ENCODE peak calls at places on chromosomes 11 and 22, in nine cellular contexts. One of them, this sample, is unnamed.

GRCh38 chr11:106233191-106233590 is 155.7 kb downstream of the AASDHPPT start:
- DNase-seq in transverse colon: no peak
- DNase-seq in IMR-90: no peak
- DNase-seq in osteoblast: no peak
- DNase-seq in tibial artery: no peak
- DNase-seq in A549: no peak
- DNase-seq in cardiac fibroblast: no peak
- DNase-seq in lower leg skin: no peak
- DNase-seq in breast epithelium: no peak
- DNase-seq in this sample: no peak

GRCh38 chr11:61609970-61610347 is 29.1 kb upstream of the SYT7 start:
- DNase-seq in A549: no peak
- DNase-seq in lower leg skin: no peak
- DNase-seq in osteoblast: peak; percentile 78
- DNase-seq in cardiac fibroblast: no peak
- DNase-seq in IMR-90: no peak
- DNase-seq in tibial artery: no peak
- DNase-seq in breast epithelium: peak; percentile 63
- DNase-seq in transverse colon: no peak
- DNase-seq in this sample: no peak

GRCh38 chr11:88175004-88175706 is at the start of gene RAB38:
- DNase-seq in lower leg skin: peak; percentile 26
- DNase-seq in IMR-90: peak; percentile 21
- DNase-seq in tibial artery: peak; percentile 25
- DNase-seq in A549: no peak
- DNase-seq in transverse colon: peak; percentile 58
- DNase-seq in cardiac fibroblast: no peak
- DNase-seq in breast epithelium: peak; percentile 53
- DNase-seq in osteoblast: peak; percentile 52
- DNase-seq in this sample: peak; percentile 23

GRCh38 chr22:42747701-42748513 is 27.2 kb upstream of the A4GALT start:
- DNase-seq in IMR-90: peak; percentile 76
- DNase-seq in lower leg skin: no peak
- DNase-seq in cardiac fibroblast: peak; percentile 86
- DNase-seq in tibial artery: no peak
- DNase-seq in osteoblast: peak; percentile 92
- DNase-seq in breast epithelium: no peak
- DNase-seq in A549: no peak
- DNase-seq in transverse colon: no peak
- DNase-seq in this sample: no peak

GRCh38 chr11:73085189-73085875 is 56.8 kb downstream of the FCHSD2 start:
- DNase-seq in cardiac fibroblast: peak; percentile 81
- DNase-seq in lower leg skin: no peak
- DNase-seq in osteoblast: peak; percentile 11
- DNase-seq in A549: no peak
- DNase-seq in breast epithelium: no peak
- DNase-seq in tibial artery: no peak
- DNase-seq in transverse colon: no peak
- DNase-seq in IMR-90: peak; percentile 63
- DNase-seq in this sample: no peak

GRCh38 chr11:36564376-36565032 is 3.3 kb upstream of the RAG1 start:
- DNase-seq in tibial artery: peak; percentile 43
- DNase-seq in lower leg skin: peak; percentile 24
- DNase-seq in breast epithelium: no peak
- DNase-seq in A549: peak; percentile 15
- DNase-seq in osteoblast: peak; percentile 88
- DNase-seq in IMR-90: peak; percentile 61
- DNase-seq in cardiac fibroblast: peak; percentile 76
- DNase-seq in transverse colon: peak; percentile 47
- DNase-seq in this sample: no peak

GRCh38 chr11:61131586-61131985 is 29.3 kb downstream of the CD5 start:
- DNase-seq in tibial artery: no peak
- DNase-seq in osteoblast: no peak
- DNase-seq in cardiac fibroblast: no peak
- DNase-seq in breast epithelium: no peak
- DNase-seq in A549: no peak
- DNase-seq in IMR-90: no peak
- DNase-seq in transverse colon: no peak
- DNase-seq in lower leg skin: no peak
- DNase-seq in this sample: no peak

GRCh38 chr11:8055111-8055835 is 25.7 kb upstream of the TUB start:
- DNase-seq in IMR-90: no peak
- DNase-seq in tibial artery: peak; percentile 14
- DNase-seq in cardiac fibroblast: no peak
- DNase-seq in A549: no peak
- DNase-seq in osteoblast: no peak
- DNase-seq in transverse colon: no peak
- DNase-seq in breast epithelium: no peak
- DNase-seq in lower leg skin: no peak
- DNase-seq in this sample: no peak

GRCh38 chr22:38034278-38034882 is 22.8 kb upstream of the PICK1 start:
- DNase-seq in A549: peak; percentile 85
- DNase-seq in breast epithelium: peak; percentile 74
- DNase-seq in transverse colon: peak; percentile 45
- DNase-seq in tibial artery: peak; percentile 56
- DNase-seq in osteoblast: peak; percentile 100
- DNase-seq in lower leg skin: no peak
- DNase-seq in IMR-90: peak; percentile 91
- DNase-seq in cardiac fibroblast: peak; percentile 95
- DNase-seq in this sample: no peak

GRCh38 chr11:14418801-14419417 is 59.9 kb upstream of the RRAS2 start:
- DNase-seq in breast epithelium: no peak
- DNase-seq in IMR-90: peak; percentile 25
- DNase-seq in osteoblast: no peak
- DNase-seq in lower leg skin: no peak
- DNase-seq in A549: peak; percentile 67
- DNase-seq in cardiac fibroblast: peak; percentile 55
- DNase-seq in transverse colon: no peak
- DNase-seq in tibial artery: no peak
- DNase-seq in this sample: no peak

GRCh38 chr11:199004-199581 is 6.2 kb downstream of the SCGB1C1 start:
- DNase-seq in osteoblast: peak; percentile 84
- DNase-seq in breast epithelium: no peak
- DNase-seq in lower leg skin: no peak
- DNase-seq in transverse colon: peak; percentile 6
- DNase-seq in cardiac fibroblast: no peak
- DNase-seq in tibial artery: peak; percentile 18
- DNase-seq in IMR-90: no peak
- DNase-seq in A549: no peak
- DNase-seq in this sample: no peak

GRCh38 chr11:44246726-44247125 is 63.2 kb downstream of the ALX4 start:
- DNase-seq in breast epithelium: no peak
- DNase-seq in tibial artery: no peak
- DNase-seq in IMR-90: no peak
- DNase-seq in A549: no peak
- DNase-seq in osteoblast: no peak
- DNase-seq in lower leg skin: no peak
- DNase-seq in transverse colon: no peak
- DNase-seq in cardiac fibroblast: peak; percentile 56
- DNase-seq in this sample: no peak

GRCh38 chr11:126442523-126442922 is 87.0 kb downstream of the ST3GAL4 start:
- DNase-seq in breast epithelium: no peak
- DNase-seq in IMR-90: no peak
- DNase-seq in osteoblast: no peak
- DNase-seq in A549: no peak
- DNase-seq in transverse colon: no peak
- DNase-seq in tibial artery: no peak
- DNase-seq in lower leg skin: no peak
- DNase-seq in cardiac fibroblast: no peak
- DNase-seq in this sample: no peak

GRCh38 chr11:23856654-23857053 is 640.2 kb upstream of the LUZP2 start:
- DNase-seq in transverse colon: no peak
- DNase-seq in lower leg skin: no peak
- DNase-seq in osteoblast: no peak
- DNase-seq in breast epithelium: no peak
- DNase-seq in A549: no peak
- DNase-seq in tibial artery: no peak
- DNase-seq in cardiac fibroblast: peak; percentile 78
- DNase-seq in IMR-90: peak; percentile 67
- DNase-seq in this sample: no peak

GRCh38 chr22:22397292-22397870 is 111.2 kb downstream of the ZNF280B start:
- DNase-seq in transverse colon: no peak
- DNase-seq in osteoblast: peak; percentile 75
- DNase-seq in tibial artery: peak; percentile 46
- DNase-seq in A549: peak; percentile 37
- DNase-seq in breast epithelium: peak; percentile 69
- DNase-seq in lower leg skin: no peak
- DNase-seq in IMR-90: no peak
- DNase-seq in cardiac fibroblast: peak; percentile 56
- DNase-seq in this sample: no peak
- TF ChIP-seq CTCF in transverse colon: no peak
- TF ChIP-seq CTCF in osteoblast: peak; percentile 23
- TF ChIP-seq CTCF in tibial artery: no peak
- TF ChIP-seq CTCF in A549: peak; percentile 9
- TF ChIP-seq CTCF in breast epithelium: no peak
- TF ChIP-seq CTCF in lower leg skin: no peak
- TF ChIP-seq CTCF in IMR-90: no peak
- TF ChIP-seq CTCF in cardiac fibroblast: no peak
- TF ChIP-seq CTCF in this sample: no peak

DNA sequence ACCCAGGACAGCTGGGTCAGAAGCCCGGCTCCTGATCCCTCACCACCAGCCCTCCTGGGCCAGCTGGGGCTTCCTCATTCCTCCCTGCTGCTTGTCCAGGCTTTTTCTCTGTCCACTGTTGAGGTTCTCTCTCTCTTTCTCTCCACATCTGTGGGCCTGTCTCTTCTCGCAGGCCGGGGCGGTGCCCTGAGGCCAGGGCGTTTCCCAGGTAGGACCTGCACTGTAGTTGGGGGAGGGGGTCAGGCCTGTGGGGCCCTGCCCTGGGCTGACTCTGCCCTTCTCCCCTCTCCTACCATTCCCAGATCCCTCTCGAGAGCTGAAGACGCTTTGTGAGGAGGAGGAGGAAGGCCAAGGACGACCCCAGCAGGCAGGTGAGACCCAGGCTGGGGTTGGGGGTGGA is 4.9 kb downstream of the EHBP1L1 start:
- DNase-seq in breast epithelium: no peak
- DNase-seq in cardiac fibroblast: no peak
- DNase-seq in A549: no peak
- DNase-seq in lower leg skin: no peak
- DNase-seq in transverse colon: no peak
- DNase-seq in IMR-90: no peak
- DNase-seq in osteoblast: no peak
- DNase-seq in tibial artery: no peak
- DNase-seq in this sample: no peak
- TF ChIP-seq CTCF in breast epithelium: no peak
- TF ChIP-seq CTCF in cardiac fibroblast: no peak
- TF ChIP-seq CTCF in A549: no peak
- TF ChIP-seq CTCF in lower leg skin: no peak
- TF ChIP-seq CTCF in transverse colon: no peak
- TF ChIP-seq CTCF in IMR-90: no peak
- TF ChIP-seq CTCF in osteoblast: no peak
- TF ChIP-seq CTCF in tibial artery: no peak
- TF ChIP-seq CTCF in this sample: no peak

GRCh38 chr22:20990184-20991180 is 8.4 kb downstream of the LZTR1 start:
- DNase-seq in transverse colon: no peak
- DNase-seq in tibial artery: no peak
- DNase-seq in breast epithelium: no peak
- DNase-seq in cardiac fibroblast: no peak
- DNase-seq in IMR-90: no peak
- DNase-seq in lower leg skin: no peak
- DNase-seq in A549: no peak
- DNase-seq in osteoblast: peak; percentile 58
- DNase-seq in this sample: no peak
- TF ChIP-seq CTCF in transverse colon: no peak
- TF ChIP-seq CTCF in tibial artery: no peak
- TF ChIP-seq CTCF in breast epithelium: no peak
- TF ChIP-seq CTCF in cardiac fibroblast: no peak
- TF ChIP-seq CTCF in IMR-90: no peak
- TF ChIP-seq CTCF in lower leg skin: no peak
- TF ChIP-seq CTCF in A549: no peak
- TF ChIP-seq CTCF in osteoblast: no peak
- TF ChIP-seq CTCF in this sample: no peak

DNA sequence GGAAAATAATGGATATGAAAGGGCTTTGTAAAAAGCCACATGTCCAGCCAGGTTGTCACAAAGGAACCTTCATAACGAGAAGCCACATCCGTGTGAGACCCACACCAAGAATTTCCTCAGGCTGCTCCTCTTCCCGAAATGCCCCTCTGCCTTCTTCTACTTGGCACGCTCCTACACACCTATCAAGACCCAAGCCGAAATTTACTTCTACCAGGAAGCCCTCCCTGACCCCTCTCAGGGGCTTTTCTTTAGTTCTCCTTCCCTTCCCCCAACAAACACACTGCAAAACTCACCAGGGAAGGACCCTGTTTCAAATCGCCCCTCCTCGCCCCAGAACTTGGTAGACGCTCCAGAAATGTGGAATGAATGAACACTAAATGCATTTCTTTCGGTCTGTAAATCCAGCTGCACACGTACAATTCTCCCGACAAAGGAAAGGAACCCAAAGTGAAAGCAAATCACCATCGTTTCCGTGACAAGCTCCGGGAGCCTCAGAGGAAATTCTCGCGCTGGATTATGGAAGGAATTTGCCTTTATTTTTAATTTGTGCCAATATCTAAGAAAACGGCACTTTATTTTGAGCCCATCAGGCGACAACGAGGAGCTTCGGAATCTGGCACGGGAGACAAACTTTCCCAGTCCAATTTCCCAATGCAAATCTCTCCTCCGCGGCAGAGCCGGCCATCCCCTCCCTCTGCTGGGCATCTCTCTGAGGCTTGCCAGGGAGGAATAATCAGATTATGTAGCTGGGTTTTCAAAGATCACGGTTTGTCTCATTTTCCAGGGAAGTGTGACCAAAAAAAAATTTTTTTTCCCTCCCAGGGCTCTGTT is 13.2 kb upstream of the SHISAL1 start:
- DNase-seq in tibial artery: no peak
- DNase-seq in IMR-90: peak; percentile 64
- DNase-seq in A549: no peak
- DNase-seq in osteoblast: peak; percentile 94
- DNase-seq in transverse colon: no peak
- DNase-seq in cardiac fibroblast: peak; percentile 56
- DNase-seq in breast epithelium: no peak
- DNase-seq in lower leg skin: no peak
- DNase-seq in this sample: no peak
- TF ChIP-seq CTCF in tibial artery: peak; percentile 26
- TF ChIP-seq CTCF in IMR-90: peak; percentile 37
- TF ChIP-seq CTCF in A549: no peak
- TF ChIP-seq CTCF in osteoblast: peak; percentile 47
- TF ChIP-seq CTCF in transverse colon: peak; percentile 34
- TF ChIP-seq CTCF in cardiac fibroblast: peak; percentile 50
- TF ChIP-seq CTCF in breast epithelium: no peak
- TF ChIP-seq CTCF in lower leg skin: no peak
- TF ChIP-seq CTCF in this sample: no peak

GRCh38 chr11:120773501-120774031 is 250.3 kb upstream of the TBCEL start:
- DNase-seq in osteoblast: no peak
- DNase-seq in lower leg skin: no peak
- DNase-seq in A549: no peak
- DNase-seq in IMR-90: no peak
- DNase-seq in breast epithelium: no peak
- DNase-seq in transverse colon: no peak
- DNase-seq in cardiac fibroblast: peak; percentile 63
- DNase-seq in tibial artery: no peak
- DNase-seq in this sample: no peak
- TF ChIP-seq CTCF in osteoblast: no peak
- TF ChIP-seq CTCF in lower leg skin: no peak
- TF ChIP-seq CTCF in A549: no peak
- TF ChIP-seq CTCF in IMR-90: no peak
- TF ChIP-seq CTCF in breast epithelium: no peak
- TF ChIP-seq CTCF in transverse colon: no peak
- TF ChIP-seq CTCF in cardiac fibroblast: no peak
- TF ChIP-seq CTCF in tibial artery: no peak
- TF ChIP-seq CTCF in this sample: no peak

This sample was measured in omental fat pad.